ENCODE peak calls at places on chromosomes 12 and 14, in ten cellular contexts. Q is GM20000; Y is GM23248; T is HuH-7; C is neural crest cell; H is right cardiac atrium; N is NCI-H774; X is IMR-90; S is activated CD8-positive, alpha-beta memory T cell treated with anti-CD3 and anti-CD28 coated beads for 1 hour; I is PC-3. R is an unnamed sample.

GRCh38 chr12:89893972-89894706 is 185.5 kb upstream of the ATP2B1 start:
- DNase-seq in I (peak), H (no peak), C (no peak), S (no peak), Q (no peak), X (peak), Y (peak), N (no peak), T (no peak), R (no peak)

GRCh38 chr12:77645966-77646598 is 184.6 kb upstream of the NAV3 start:
- DNase-seq in N (no peak), T (no peak), H (no peak), Q (peak), I (no peak), S (no peak), X (no peak), Y (no peak), C (no peak), R (no peak)

GRCh38 chr14:92945544-92945943 is 22.6 kb downstream of the CHGA start:
- DNase-seq in Q (no peak), S (no peak), Y (no peak), C (no peak), X (no peak), T (no peak), H (peak), I (no peak), N (no peak), R (no peak)

GRCh38 chr12:69508091-69508490 is 37.9 kb downstream of the FRS2 start:
- DNase-seq in S (no peak), I (no peak), T (no peak), C (no peak), X (no peak), Y (no peak), H (no peak), N (no peak), Q (no peak), R (no peak)

GRCh38 chr12:114355389-114356088 is 50.4 kb downstream of the TBX5 start:
- DNase-seq in X (no peak), I (peak), C (no peak), T (no peak), Q (no peak), S (no peak), Y (peak), H (peak), N (no peak), R (no peak)

GRCh38 chr12:6570264-6570887 is 2.3 kb upstream of the NOP2 start:
- DNase-seq in N (peak), I (peak), X (no peak), H (peak), T (peak), Q (peak), S (no peak), Y (peak), C (peak), R (peak)

GRCh38 chr12:66804555-66804954 is 125.7 kb upstream of the GRIP1 start:
- DNase-seq in Q (no peak), N (peak), I (no peak), C (no peak), Y (no peak), S (no peak), T (no peak), H (no peak), X (no peak), R (no peak)

GRCh38 chr14:54747616-54748015 is 155.0 kb downstream of the GCH1 start:
- DNase-seq in C (no peak), Q (no peak), I (no peak), X (no peak), S (no peak), H (no peak), N (no peak), T (no peak), Y (no peak), R (no peak)

GRCh38 chr14:65260786-65261185 is 151.7 kb upstream of the FUT8 start:
- DNase-seq in Q (no peak), Y (peak), C (no peak), T (no peak), X (peak), H (no peak), S (no peak), N (no peak), I (no peak), R (no peak)

GRCh38 chr14:69363055-69363454 is 35.0 kb downstream of the ERH start:
- DNase-seq in I (no peak), T (no peak), S (no peak), X (peak), Q (no peak), Y (peak), C (peak), H (peak), N (no peak), R (no peak)

GRCh38 chr14:33986804-33987203 is 35.9 kb upstream of the EGLN3 start:
- DNase-seq in N (no peak), Q (no peak), T (no peak), Y (peak), C (no peak), I (peak), H (no peak), X (peak), S (no peak), R (no peak)

GRCh38 chr14:74426202-74426582 is at the start of gene SYNDIG1L:
- DNase-seq in Q (no peak), T (no peak), C (no peak), N (no peak), X (no peak), S (no peak), I (no peak), Y (no peak), H (no peak), R (no peak)

GRCh38 chr12:14883663-14884062 is 2.0 kb downstream of the MGP start:
- DNase-seq in N (no peak), I (no peak), C (no peak), S (no peak), T (no peak), X (no peak), Q (no peak), H (no peak), Y (no peak), R (no peak)

GRCh38 chr14:46571970-46572369 is 79.6 kb downstream of the RPL10L start:
- DNase-seq in Y (peak), I (peak), N (no peak), T (no peak), Q (no peak), X (no peak), S (no peak), H (no peak), C (no peak), R (no peak)

GRCh38 chr14:60786905-60787304 is 52.3 kb downstream of the MNAT1 start:
- DNase-seq in H (no peak), Y (no peak), X (no peak), C (no peak), I (no peak), Q (no peak), T (no peak), S (no peak), N (no peak), R (no peak)

R was measured in progenitor cell of endocrine pancreas.